ENCODE peak calls at places on chromosomes 11 and 22, in four cellular contexts. D is naive thymus-derived CD4-positive, alpha-beta T cell; N is iris pigment epithelial cell; H is right atrium auricular region. T is an unnamed sample.

GRCh38 chr22:50292643-50293440 is 14.6 kb downstream of the PLXNB2 start:
- DNase-seq in D (no peak), N (no peak), H (no peak), T (no peak)

GRCh38 chr22:24830205-24830979 is 24.4 kb downstream of the SGSM1 start:
- DNase-seq in D (no peak), N (no peak), H (no peak), T (no peak)

GRCh38 chr11:69492201-69492991 is 10.9 kb downstream of the LINC01488 start:
- DNase-seq in D (no peak), N (peak), H (no peak), T (peak)

GRCh38 chr22:27317156-27317555 is 484.4 kb downstream of the MN1 start:
- DNase-seq in D (no peak), N (no peak), H (no peak), T (no peak)

GRCh38 chr11:35302388-35302787 is 117.0 kb downstream of the SLC1A2 start:
- DNase-seq in D (no peak), N (no peak), H (no peak), T (peak)

GRCh38 chr11:124987096-124987495 is 33.1 kb downstream of the CCDC15 start:
- DNase-seq in D (no peak), N (no peak), H (no peak), T (no peak)

GRCh38 chr11:13761250-13761649 is 92.8 kb downstream of the FAR1 start:
- DNase-seq in D (no peak), N (peak), H (no peak), T (peak)

GRCh38 chr11:6414874-6415328 is 4.0 kb downstream of the APBB1 start:
- DNase-seq in D (no peak), N (no peak), H (no peak), T (no peak)

GRCh38 chr11:57474017-57474750 is 13.9 kb downstream of the RTN4RL2 start:
- DNase-seq in D (peak), N (no peak), H (no peak), T (peak)

GRCh38 chr11:124644426-124645280 is 22.0 kb downstream of the TBRG1 start:
- DNase-seq in D (peak), N (peak), H (peak), T (peak)

GRCh38 chr11:18618341-18619025 is 15.7 kb downstream of the SPTY2D1 start:
- DNase-seq in D (no peak), N (peak), H (no peak), T (peak)

GRCh38 chr22:49371325-49372110 is 456.2 kb downstream of the BRD1 start:
- DNase-seq in D (no peak), N (no peak), H (peak), T (no peak)